ENCODE peak calls at places on chromosomes 13 and 19, in six cellular contexts. R is GM04503; J is stimulated activated CD8-positive, alpha-beta memory T cell treated with anti-CD3 and anti-CD28 coated beads, Interleukin-7, amount 100 ng/mL, for 1 hour; S is endothelial cell; P is stimulated activated CD4-positive, alpha-beta T cell treated with anti-CD3 and anti-CD28 coated beads, Interleukin-12 subunit alpha, Interleukin-12 subunit beta, amount 100 ng/mL, for 4 hours; E is HT1080. M is an unnamed sample.
A peak's percentile ranks its signal among the peaks of the same experiment; 100 is the strongest.

GRCh38 chr19:34171539-34171876 is 796 bp upstream of the LSM14A start:
- DNase-seq in R (peak; percentile 36), J (no peak), S (no peak), P (peak; percentile 40), E (peak; percentile 47), M (no peak)

GRCh38 chr19:58304748-58305064 is 471 bp upstream of the ERVK3-1 start:
- DNase-seq in R (no peak), J (no peak), S (no peak), P (no peak), E (no peak), M (no peak)

GRCh38 chr13:73816702-73817101 is 317.5 kb downstream of the KLF12 start:
- DNase-seq in R (no peak), J (no peak), S (no peak), P (no peak), E (peak; percentile 36), M (no peak)

GRCh38 chr13:25170554-25171107 is 1.5 kb downstream of the AMER2 start:
- DNase-seq in R (no peak), J (no peak), S (peak; percentile 52), P (no peak), E (no peak), M (no peak)

GRCh38 chr19:2700660-2701360 is 1.7 kb downstream of the GNG7 start:
- DNase-seq in R (no peak), J (no peak), S (no peak), P (no peak), E (no peak), M (no peak)

GRCh38 chr13:75372517-75372916 is 109.5 kb downstream of the TBC1D4 start:
- DNase-seq in R (no peak), J (no peak), S (peak; percentile 25), P (no peak), E (peak; percentile 50), M (no peak)

GRCh38 chr13:33678906-33679657 is 138.9 kb upstream of the RFC3 start:
- DNase-seq in R (peak; percentile 34), J (peak; percentile 8), S (no peak), P (peak; percentile 65), E (peak; percentile 75), M (peak; percentile 80)

GRCh38 chr13:40665061-40665753 is 1.2 kb downstream of the FOXO1 start:
- DNase-seq in R (no peak), J (no peak), S (peak; percentile 28), P (peak; percentile 39), E (peak; percentile 20), M (no peak)

GRCh38 chr19:3129112-3129511 is 6.7 kb upstream of the GNA15 start:
- DNase-seq in R (no peak), J (no peak), S (no peak), P (no peak), E (peak; percentile 46), M (peak; percentile 35)

GRCh38 chr19:4657835-4658234 is 12.3 kb downstream of the MYDGF start:
- DNase-seq in R (no peak), J (no peak), S (no peak), P (no peak), E (no peak), M (no peak)

GRCh38 chr13:112711528-112712265 is 21.9 kb downstream of the ATP11A start:
- DNase-seq in R (peak; percentile 97), J (no peak), S (peak; percentile 61), P (no peak), E (peak; percentile 96), M (peak; percentile 93)

GRCh38 chr19:49684251-49684982 is 5.0 kb upstream of the ADM5 start:
- DNase-seq in R (no peak), J (no peak), S (no peak), P (no peak), E (no peak), M (no peak)

GRCh38 chr19:2609389-2610116 is 92.9 kb downstream of the GNG7 start:
- DNase-seq in R (no peak), J (no peak), S (no peak), P (no peak), E (no peak), M (no peak)

GRCh38 chr13:41071775-41072174 is 10.5 kb downstream of the WBP4 start:
- DNase-seq in R (no peak), J (no peak), S (no peak), P (no peak), E (no peak), M (no peak)

GRCh38 chr13:24541127-24541475 is 28.5 kb upstream of the PARP4 start:
- DNase-seq in R (no peak), J (no peak), S (peak; percentile 7), P (no peak), E (no peak), M (no peak)

GRCh38 chr13:37602743-37603381 is 4.3 kb upstream of the POSTN start:
- DNase-seq in R (no peak), J (no peak), S (no peak), P (no peak), E (no peak), M (no peak)

GRCh38 chr19:47786566-47786965 is 8.1 kb downstream of the SELENOW start:
- DNase-seq in R (no peak), J (no peak), S (no peak), P (no peak), E (no peak), M (no peak)

GRCh38 chr19:19214892-19215291 is 3.1 kb downstream of the NCAN start:
- DNase-seq in R (no peak), J (no peak), S (peak; percentile 88), P (peak; percentile 26), E (peak; percentile 42), M (no peak)

GRCh38 chr19:16078311-16078758 is 2.0 kb downstream of the TPM4 start:
- DNase-seq in R (no peak), J (no peak), S (no peak), P (no peak), E (no peak), M (no peak)

GRCh38 chr13:26037302-26037701 is 14.5 kb downstream of the SHISA2 start:
- DNase-seq in R (no peak), J (no peak), S (peak; percentile 47), P (no peak), E (peak; percentile 28), M (no peak)

GRCh38 chr19:13979224-13979623 is 26.9 kb downstream of the RFX1 start:
- DNase-seq in R (no peak), J (no peak), S (no peak), P (no peak), E (no peak), M (no peak)

GRCh38 chr19:17402982-17403855 is 2.2 kb downstream of the BST2 start:
- DNase-seq in R (no peak), J (no peak), S (peak; percentile 67), P (peak; percentile 51), E (no peak), M (no peak)

GRCh38 chr19:28542394-28543243 is 670.3 kb downstream of the UQCRFS1 start:
- DNase-seq in R (no peak), J (no peak), S (no peak), P (no peak), E (no peak), M (no peak)

M was measured in AG09319.